ENCODE peak calls at places on chromosomes 3 and 15, in five cellular contexts. Y, O, H, T and D are unnamed samples. For H3K27me3, the result is how much of the 10 kb centered on the place peaks cover.

GRCh38 chr15:77421370-77421700 is 647 bp downstream of the HMG20A start:
- DNase-seq in Y (no peak), O (peak), H (no peak), T (no peak), D (no peak)

GRCh38 chr3:40899286-40899712 is 300.0 kb upstream of the CTNNB1 start:
- DNase-seq in Y (peak), O (no peak), H (no peak), T (no peak), D (no peak)

GRCh38 chr3:5188419-5189405 is 1.2 kb downstream of the EDEM1 start:
- DNase-seq in Y (no peak), O (peak), H (peak), T (no peak), D (peak)

GRCh38 chr15:70257573-70258220 is 160.0 kb upstream of the TLE3 start:
- DNase-seq in Y (no peak), O (peak), H (peak), T (no peak), D (no peak)

GRCh38 chr3:6282920-6283319 is 578.0 kb upstream of the GRM7 start:
- DNase-seq in Y (no peak), O (no peak), H (no peak), T (no peak), D (no peak)

GRCh38 chr15:92322566-92323355 is 70.9 kb upstream of the ST8SIA2 start:
- DNase-seq in Y (no peak), O (no peak), H (no peak), T (no peak), D (no peak)

GRCh38 chr3:77147836-77148578 is 108.1 kb downstream of the ROBO2 start:
- DNase-seq in Y (peak), O (no peak), H (no peak), T (no peak), D (no peak)

GRCh38 chr3:155617346-155617745 is 127.5 kb downstream of the PLCH1 start:
- DNase-seq in Y (no peak), O (no peak), H (no peak), T (no peak), D (no peak)

GRCh38 chr3:126980266-126980811 is 2.6 kb upstream of the PLXNA1 start:
- DNase-seq in Y (no peak), O (no peak), H (no peak), T (no peak), D (no peak)

GRCh38 chr3:194837457-194838135 is 151.9 kb downstream of the FAM43A start:
- DNase-seq in Y (no peak), O (no peak), H (no peak), T (no peak), D (no peak)

GRCh38 chr15:89068325-89068784 is 19.9 kb upstream of the ABHD2 start:
- DNase-seq in Y (peak), O (no peak), H (no peak), T (no peak), D (no peak)

GRCh38 chr3:146625117-146625775 is 20.1 kb upstream of the PLSCR5 start:
- DNase-seq in Y (no peak), O (no peak), H (no peak), T (no peak), D (no peak)

GRCh38 chr3:191239439-191240035 is 40.5 kb downstream of the OSTN start:
- DNase-seq in Y (no peak), O (no peak), H (no peak), T (no peak), D (no peak)

GRCh38 chr15:64314456-64314855 is 41.5 kb downstream of the CSNK1G1 start:
- DNase-seq in Y (peak), O (no peak), H (no peak), T (no peak), D (no peak)

GRCh38 chr15:26888761-26889160 is 21.9 kb downstream of the GABRA5 start:
- DNase-seq in Y (no peak), O (no peak), H (no peak), T (no peak), D (no peak)

GRCh38 chr3:173778246-173778645 is 380.7 kb downstream of the NLGN1 start:
- DNase-seq in Y (no peak), O (no peak), H (no peak), T (no peak), D (no peak)

GRCh38 chr15:99343836-99344551 is 92.7 kb downstream of the LRRC28 start:
- DNase-seq in Y (no peak), O (no peak), H (no peak), T (no peak), D (peak)

GRCh38 chr3:59235221-59236012 is 185.6 kb upstream of the CFAP20DC start:
- DNase-seq in Y (no peak), O (peak), H (no peak), T (no peak), D (no peak)

GRCh38 chr3:160695003-160695402 is 18.0 kb downstream of the ARL14 start:
- DNase-seq in Y (no peak), O (no peak), H (no peak), T (no peak), D (no peak)

GRCh38 chr15:82046668-82047492 is 1.1 kb upstream of the MEX3B start:
- DNase-seq in Y (peak), O (peak), H (peak), T (peak), D (peak)

GRCh38 chr3:186506846-186507245 is 37.3 kb downstream of the CRYGS start:
- DNase-seq in Y (peak), O (no peak), H (no peak), T (no peak), D (no peak)

GRCh38 chr3:155492841-155493240 is 199.4 kb upstream of the STRIT1 start:
- DNase-seq in Y (no peak), O (no peak), H (no peak), T (no peak), D (no peak)

GRCh38 chr15:39591141-39591895 is 10.4 kb downstream of the THBS1 start:
- DNase-seq in Y (no peak), O (no peak), H (no peak), T (no peak), D (no peak)

GRCh38 chr3:136366289-136366688 is 116.1 kb downstream of the PCCB start:
- DNase-seq in Y (peak), O (no peak), H (no peak), T (no peak), D (no peak)

GRCh38 chr3:79140718-79141117 is 627.1 kb downstream of the ROBO1 start:
- DNase-seq in Y (peak), O (no peak), H (no peak), T (no peak), D (no peak)

GRCh38 chr3:112794622-112795172 is 52.0 kb downstream of the CD200R1L start:
- DNase-seq in Y (no peak), O (no peak), H (no peak), T (no peak), D (no peak)

GRCh38 chr3:111735271-111735758 is 123.8 kb upstream of the PHLDB2 start:
- DNase-seq in Y (peak), O (no peak), H (no peak), T (no peak), D (no peak)

GRCh38 chr15:67366904-67367303 is 112.3 kb downstream of the IQCH start:
- DNase-seq in Y (no peak), O (no peak), H (no peak), T (no peak), D (no peak)

GRCh38 chr15:32817570-32817969 is 99.8 kb downstream of the GREM1 start:
- DNase-seq in Y (no peak), O (no peak), H (no peak), T (no peak), D (no peak)

GRCh38 chr3:108014943-108015342 is 75.9 kb downstream of the CD47 start:
- DNase-seq in Y (no peak), O (no peak), H (no peak), T (no peak), D (no peak)

GRCh38 chr3:176697284-176697889 is 499.9 kb downstream of the TBL1XR1 start:
- DNase-seq in Y (no peak), O (no peak), H (no peak), T (no peak), D (no peak)

GRCh38 chr15:75368689-75369239 is 357 bp upstream of the MAN2C1 start:
- DNase-seq in Y (peak), O (no peak), H (no peak), T (no peak), D (no peak)

GRCh38 chr15:75366163-75366562 is 2.2 kb downstream of the MAN2C1 start:
- DNase-seq in Y (no peak), O (no peak), H (no peak), T (no peak), D (no peak)

GRCh38 chr15:75369897-75370581 is 1.6 kb upstream of the MAN2C1 start:
- DNase-seq in Y (no peak), O (no peak), H (no peak), T (no peak), D (no peak)

GRCh38 chr15:75367406-75367912 is 948 bp downstream of the MAN2C1 start:
- DNase-seq in Y (no peak), O (no peak), H (no peak), T (no peak), D (no peak)

GRCh38 chr15:75367913-75368688 is at the start of gene MAN2C1:
- DNase-seq in Y (peak), O (peak), H (peak), T (peak), D (peak)
- TF ChIP-seq CTCF in Y (peak), O (peak), H (peak), T (peak), D (peak)

DNA sequence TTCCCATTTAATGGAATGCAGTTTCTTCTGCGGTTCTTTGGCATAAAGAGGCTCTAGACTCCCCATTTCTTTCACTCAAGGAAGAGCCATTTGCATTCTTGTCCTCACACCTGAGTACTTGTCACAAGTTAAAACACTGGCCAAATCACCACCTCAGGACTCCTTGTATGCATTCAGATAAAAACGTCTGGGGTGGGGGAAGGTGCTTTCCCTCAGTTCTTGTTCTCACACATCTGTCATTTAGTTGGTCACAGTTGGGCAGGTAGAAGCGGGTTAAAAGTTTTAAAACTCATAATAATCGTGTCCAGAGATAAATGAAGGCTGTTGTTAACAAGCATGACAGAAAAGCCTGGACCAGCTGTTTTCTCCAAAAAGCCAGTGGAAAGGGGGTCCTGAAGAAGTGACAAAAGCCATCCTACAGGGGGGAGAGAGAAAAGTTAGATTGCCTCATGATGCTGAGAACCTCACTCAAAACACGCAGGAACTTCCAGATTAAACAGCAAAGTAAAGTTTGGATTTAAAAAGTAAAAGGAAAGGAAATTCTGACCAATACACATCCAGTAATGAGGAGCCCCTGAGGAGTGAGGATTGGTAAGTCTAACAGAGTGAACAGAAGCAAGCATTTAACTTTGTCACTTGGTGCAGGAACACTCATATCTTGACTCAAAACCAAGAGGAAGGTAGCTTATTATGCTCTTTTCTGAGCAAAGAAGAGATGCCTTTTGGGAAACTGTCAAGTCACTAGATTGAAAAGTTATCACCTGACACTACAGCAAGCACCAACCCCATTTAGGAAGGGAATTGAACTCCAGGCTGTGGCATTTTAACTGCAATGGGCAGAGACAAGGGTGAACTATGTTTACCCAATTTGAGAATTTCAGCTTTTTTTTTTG is 2.8 kb downstream of the BCL2L10 start:
- DNase-seq in Y (no peak), O (no peak), H (no peak), T (no peak), D (no peak)
- H3K27me3 ChIP-seq in Y (under half), O (under half), H (under half), T (under half), D (under half)

GRCh38 chr15:76197703-76198455 is 113.4 kb downstream of the ETFA start:
- DNase-seq in Y (no peak), O (no peak), H (peak), T (no peak), D (no peak)
- H3K27ac ChIP-seq in Y (no peak), O (no peak), H (no peak), T (peak), D (no peak)

GRCh38 chr15:60179786-60180391 is 175.8 kb downstream of the FOXB1 start:
- DNase-seq in Y (peak), O (peak), H (no peak), T (no peak), D (peak)
- TF ChIP-seq CTCF in Y (peak), O (peak), H (peak), T (peak), D (peak)

GRCh38 chr3:13276438-13277129 is 143.5 kb downstream of the NUP210 start:
- DNase-seq in Y (no peak), O (no peak), H (peak), T (no peak), D (no peak)
- H3K27me3 ChIP-seq in Y (under half), O (under half), H (under half), T (under half), D (under half)

GRCh38 chr3:31973837-31974236 is 7.2 kb downstream of the OSBPL10 start:
- DNase-seq in Y (no peak), O (no peak), H (no peak), T (no peak), D (no peak)
- H3K27ac ChIP-seq in Y (no peak), O (no peak), H (no peak), T (no peak), D (no peak)

GRCh38 chr3:157767602-157768001 is 264.4 kb upstream of the VEPH1 start:
- DNase-seq in Y (peak), O (no peak), H (no peak), T (no peak), D (no peak)
- TF ChIP-seq CTCF in Y (no peak), O (no peak), H (no peak), T (no peak), D (no peak)

GRCh38 chr3:9866639-9867038 is 13.4 kb downstream of the CIDEC start:
- DNase-seq in Y (peak), O (no peak), H (peak), T (no peak), D (no peak)
- H3K27me3 ChIP-seq in Y (under half), O (under half), H (under half), T (under half), D (under half)

GRCh38 chr15:44545934-44546802 is 9.2 kb downstream of the EIF3J start:
- DNase-seq in Y (peak), O (no peak), H (no peak), T (no peak), D (no peak)
- H3K27ac ChIP-seq in Y (no peak), O (no peak), H (no peak), T (no peak), D (no peak)

GRCh38 chr3:69426291-69426690 is 40.4 kb upstream of the FRMD4B start:
- DNase-seq in Y (no peak), O (no peak), H (no peak), T (no peak), D (no peak)

GRCh38 chr3:69423756-69424155 is 37.9 kb upstream of the FRMD4B start:
- DNase-seq in Y (no peak), O (no peak), H (no peak), T (no peak), D (no peak)

GRCh38 chr3:69425249-69425648 is 39.4 kb upstream of the FRMD4B start:
- DNase-seq in Y (no peak), O (peak), H (no peak), T (no peak), D (no peak)

GRCh38 chr3:69428657-69429255 is 42.9 kb upstream of the FRMD4B start:
- DNase-seq in Y (no peak), O (no peak), H (no peak), T (no peak), D (no peak)

GRCh38 chr3:69426905-69427304 is 41.0 kb upstream of the FRMD4B start:
- DNase-seq in Y (no peak), O (no peak), H (no peak), T (no peak), D (no peak)
- TF ChIP-seq CTCF in Y (no peak), O (peak), H (peak), T (no peak), D (no peak)